ENCODE peak calls at places on chromosomes 2 and 18, in five cellular contexts. M, L, Q, U and Z are unnamed samples.

GRCh38 chr2:217064234-217065103 is 204.6 kb upstream of the TNP1 start:
- DNase-seq in L (no peak), Q (no peak), M (no peak), U (no peak), Z (no peak)

GRCh38 chr2:65057391-65058052 is 1.3 kb downstream of the CEP68 start:
- DNase-seq in Q (peak; percentile 60), U (no peak), L (peak; percentile 39), M (no peak), Z (no peak)

GRCh38 chr2:122263746-122264145 is 508.3 kb downstream of the TSN start:
- DNase-seq in M (no peak), U (no peak), L (no peak), Q (no peak), Z (no peak)

GRCh38 chr2:53672881-53673522 is 94.6 kb upstream of the CHAC2 start:
- DNase-seq in U (no peak), Q (peak; percentile 39), L (peak; percentile 52), M (no peak), Z (no peak)

GRCh38 chr2:36785179-36785795 is 88.8 kb downstream of the VIT start:
- DNase-seq in Q (peak; percentile 75), U (peak; percentile 71), M (peak; percentile 32), L (peak; percentile 57), Z (no peak)

GRCh38 chr2:15861898-15862297 is 78.5 kb upstream of the MYCN start:
- DNase-seq in Q (no peak), M (no peak), L (no peak), U (no peak), Z (no peak)

GRCh38 chr2:28717339-28717758 is 34.3 kb upstream of the PPP1CB start:
- DNase-seq in L (peak; percentile 85), M (peak; percentile 97), U (no peak), Q (peak; percentile 12), Z (no peak)

GRCh38 chr18:7329036-7329435 is 98.1 kb downstream of the LRRC30 start:
- DNase-seq in Q (no peak), U (no peak), L (no peak), M (no peak), Z (no peak)

GRCh38 chr2:125073440-125073839 is 1048.4 kb downstream of the CNTNAP5 start:
- DNase-seq in M (no peak), L (no peak), U (no peak), Q (no peak), Z (no peak)

GRCh38 chr2:43105586-43106562 is 120.5 kb downstream of the ZFP36L2 start:
- DNase-seq in L (peak; percentile 73), M (peak; percentile 56), Q (peak; percentile 80), U (no peak), Z (peak; percentile 69)

GRCh38 chr18:55093808-55094207 is 134.5 kb upstream of the CCDC68 start:
- DNase-seq in Q (no peak), L (no peak), U (no peak), M (no peak), Z (no peak)

GRCh38 chr2:154995332-154995731 is 296.8 kb downstream of the KCNJ3 start:
- DNase-seq in M (no peak), Q (no peak), U (no peak), L (no peak), Z (no peak)

GRCh38 chr2:233141888-233142287 is 81.7 kb downstream of the INPP5D start:
- DNase-seq in M (no peak), Q (no peak), L (no peak), U (peak; percentile 51), Z (no peak)

GRCh38 chr2:132515010-132515409 is 98.4 kb downstream of the GPR39 start:
- DNase-seq in L (no peak), M (no peak), Q (peak; percentile 35), U (peak; percentile 69), Z (no peak)

GRCh38 chr18:56258178-56258577 is 380.2 kb downstream of the TXNL1 start:
- DNase-seq in Q (no peak), M (no peak), L (peak; percentile 21), U (no peak), Z (no peak)

GRCh38 chr2:206799083-206799482 is 33.7 kb downstream of the FASTKD2 start:
- DNase-seq in M (no peak), U (no peak), L (peak; percentile 34), Q (peak; percentile 8), Z (no peak)

GRCh38 chr2:101901241-101901640 is 90.5 kb upstream of the IL1R2 start:
- DNase-seq in M (no peak), U (no peak), Q (no peak), L (no peak), Z (no peak)

GRCh38 chr2:216985658-216986141 is 125.8 kb upstream of the TNP1 start:
- DNase-seq in M (no peak), L (no peak), Q (no peak), U (no peak), Z (no peak)

GRCh38 chr2:233418052-233418760 is 63.9 kb downstream of the DGKD start:
- DNase-seq in U (no peak), Q (no peak), M (no peak), L (no peak), Z (no peak)

GRCh38 chr2:221423212-221423804 is 148.8 kb downstream of the EPHA4 start:
- DNase-seq in Q (no peak), L (no peak), M (no peak), U (no peak), Z (no peak)

GRCh38 chr2:129735576-129735975 is 243.9 kb upstream of the RAB6C start:
- DNase-seq in L (no peak), U (no peak), M (no peak), Q (no peak), Z (no peak)

GRCh38 chr18:74410441-74410992 is 46.6 kb downstream of the DIPK1C start:
- DNase-seq in M (no peak), L (no peak), Q (no peak), U (no peak), Z (no peak)

GRCh38 chr2:215522237-215522636 is 86.4 kb upstream of the FN1 start:
- DNase-seq in U (no peak), Q (no peak), M (no peak), L (no peak), Z (no peak)

GRCh38 chr2:16315911-16316310 is 349.7 kb downstream of the CYRIA start:
- DNase-seq in L (no peak), U (no peak), M (no peak), Q (no peak), Z (no peak)

GRCh38 chr2:235080108-235080507 is 128.3 kb downstream of the SH3BP4 start:
- DNase-seq in Q (no peak), L (peak; percentile 61), U (no peak), M (no peak), Z (no peak)

DNA sequence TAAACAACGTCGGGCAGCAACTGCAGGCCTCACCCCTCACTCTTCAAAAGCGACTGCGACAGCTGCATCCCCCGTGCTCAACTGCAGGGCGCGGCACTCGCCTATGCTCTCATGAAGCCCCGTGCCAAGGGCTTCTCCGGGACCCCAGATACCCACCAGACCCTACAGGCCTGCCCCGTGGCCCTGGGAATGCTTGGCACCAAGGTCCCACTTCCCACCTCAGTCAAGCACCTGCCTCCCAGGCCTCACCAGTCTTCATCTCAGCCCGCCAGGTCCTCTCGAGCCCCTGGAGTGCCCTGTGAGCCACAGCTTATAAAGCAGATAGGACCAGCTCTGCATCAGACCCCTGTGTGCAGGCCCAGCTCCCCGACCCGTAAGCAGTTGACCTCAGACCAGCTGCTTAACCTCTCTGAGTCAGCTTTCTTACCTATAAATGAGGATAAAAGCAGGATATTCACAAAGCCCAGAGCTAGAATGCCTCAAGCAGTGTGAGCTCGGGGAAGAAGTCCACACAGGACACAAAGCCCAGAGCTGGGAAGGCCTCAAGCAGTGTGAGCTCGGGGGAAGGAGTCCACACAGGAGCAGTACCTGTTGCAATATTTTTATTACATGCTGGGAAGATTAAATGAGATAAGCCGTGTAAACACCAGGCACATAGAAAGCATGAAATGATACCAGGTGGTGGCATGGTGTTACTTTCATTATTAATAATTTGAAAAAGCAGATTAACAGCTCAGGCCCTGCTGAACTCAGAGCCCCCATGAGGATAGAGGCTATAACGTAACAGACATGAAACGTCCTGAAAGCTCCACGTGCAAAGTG is 96.9 kb downstream of the HDAC4 start:
- DNase-seq in M (peak; percentile 60), Q (no peak), U (no peak), L (no peak), Z (no peak)
- H3K4me3 ChIP-seq in M (peak overlapping the region; percentile 63), Q (no peak overlapping the region), U (no peak overlapping the region), L (no peak overlapping the region), Z (no peak overlapping the region)

DNA sequence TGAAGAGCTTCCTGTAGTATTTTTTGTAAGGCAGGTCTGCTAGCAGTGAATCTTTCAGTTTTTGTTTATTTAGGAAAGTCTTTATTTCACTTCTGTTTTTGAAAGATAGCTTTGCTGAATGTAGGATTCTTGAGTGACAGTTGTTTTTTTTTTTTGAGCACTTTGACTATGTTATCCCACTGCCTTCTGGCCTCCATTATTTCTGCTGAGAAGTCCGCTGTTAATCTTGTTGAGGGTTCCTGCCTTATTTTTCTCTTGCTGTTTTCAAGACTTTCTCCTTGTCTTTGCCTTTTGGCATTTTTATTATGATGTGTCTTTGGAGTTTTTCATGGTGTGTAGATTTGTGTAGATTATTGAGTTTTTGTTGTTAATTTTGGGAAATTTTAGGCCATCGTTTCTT is 21.9 kb downstream of the RBFA start:
- DNase-seq in M (no peak), Q (no peak), U (no peak), L (no peak), Z (no peak)
- H3K9me3 ChIP-seq in M (peaks cover 3% of the 10 kb centered on the region), Q (no peaks in the 10 kb centered on the region), U (no peaks in the 10 kb centered on the region), L (peaks cover 25% of the 10 kb centered on the region), Z (peaks cover 79% of the 10 kb centered on the region)

DNA sequence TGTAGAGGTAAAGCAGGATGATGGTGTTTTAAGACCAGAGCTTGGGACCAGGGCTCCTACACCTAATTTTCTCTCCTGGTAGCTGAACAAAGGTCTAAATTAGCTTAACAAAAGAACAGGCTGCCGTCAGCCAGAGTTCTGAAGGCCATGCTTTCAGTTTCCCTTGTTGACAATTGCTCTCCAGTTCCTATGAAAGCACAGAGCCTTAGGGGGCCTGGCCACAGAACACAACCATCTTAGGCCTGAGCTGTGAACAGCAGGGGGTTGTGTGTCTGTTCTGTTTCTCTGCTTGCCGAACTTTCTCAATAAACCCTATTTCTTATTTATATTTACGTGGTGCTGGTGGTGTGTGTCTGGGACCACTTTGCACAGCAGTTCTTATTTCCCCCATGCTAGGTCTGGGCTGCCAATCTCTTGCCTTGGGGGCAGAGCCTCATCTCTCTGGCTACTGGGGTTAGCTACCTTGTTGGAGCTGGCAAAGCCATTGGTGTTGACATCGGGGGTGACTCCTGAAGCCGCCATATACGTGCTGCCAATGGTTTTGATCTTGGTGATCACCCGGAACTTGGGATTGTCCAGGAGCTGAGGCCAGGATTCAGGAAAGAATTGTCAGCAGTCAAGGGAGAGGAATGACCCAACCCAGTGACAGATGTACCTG is 29.0 kb downstream of the CENPO start:
- DNase-seq in Q (no peak), M (no peak), L (no peak), U (no peak), Z (peak; percentile 13)
- H3K4me3 ChIP-seq in Q (no peak overlapping the region), M (no peak overlapping the region), L (no peak overlapping the region), U (no peak overlapping the region), Z (no peak overlapping the region)

GRCh38 chr18:80023173-80023572 is 11.1 kb upstream of the RBFA start:
- DNase-seq in L (no peak), Q (peak; percentile 53), U (no peak), M (no peak), Z (no peak)

GRCh38 chr18:80026363-80026762 is 7.9 kb upstream of the RBFA start:
- DNase-seq in M (no peak), L (no peak), Q (no peak), U (no peak), Z (no peak)

DNA sequence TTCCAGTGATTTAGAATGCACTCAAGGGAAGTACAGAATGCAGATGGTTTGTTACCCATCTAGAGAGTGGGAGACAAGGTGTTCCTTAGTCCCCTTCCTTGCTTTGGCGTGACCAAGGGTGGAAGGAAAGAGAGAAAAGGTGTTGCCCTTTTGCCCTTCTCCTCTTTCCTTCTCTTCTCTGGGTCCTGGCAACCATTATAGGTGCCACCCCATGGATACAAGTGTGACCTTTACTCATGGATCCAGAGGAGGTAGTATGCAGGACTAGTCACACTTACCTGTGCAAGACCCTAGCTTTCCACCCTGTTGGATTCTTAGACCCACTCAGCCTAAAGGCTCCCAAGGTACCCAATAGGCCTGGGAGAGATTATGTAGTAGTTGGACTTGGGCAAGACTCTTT is 11.6 kb upstream of the RBFA start:
- DNase-seq in Q (peak; percentile 40), M (no peak), U (peak; percentile 54), L (peak; percentile 24), Z (no peak)
- H3K9me3 ChIP-seq in Q (peaks cover 15% of the 10 kb centered on the region), M (peaks cover 44% of the 10 kb centered on the region), U (no peaks in the 10 kb centered on the region), L (peaks cover 53% of the 10 kb centered on the region), Z (peaks cover 91% of the 10 kb centered on the region)